ENCODE peak calls at places on chromosomes 11 and 22, in seven cellular contexts. M, K, C, H, U, F and G are unnamed samples.

GRCh38 chr11:65415499-65416340 is 6.9 kb upstream of the NEAT1 start:
- DNase-seq in M (no peak), K (no peak), C (peak), H (peak), U (no peak), F (no peak), G (no peak)

GRCh38 chr11:69906453-69906907 is 87.3 kb upstream of the FGF3 start:
- DNase-seq in M (no peak), K (no peak), C (no peak), H (no peak), U (no peak), F (no peak), G (no peak)

GRCh38 chr22:29479417-29480261 is at the start of gene NEFH:
- DNase-seq in M (no peak), K (no peak), C (no peak), H (no peak), U (no peak), F (no peak), G (peak)

GRCh38 chr22:26852176-26852575 is 194.8 kb downstream of the MIAT start:
- DNase-seq in M (peak), K (peak), C (no peak), H (no peak), U (peak), F (no peak), G (no peak)

GRCh38 chr22:41334951-41335635 is 33.8 kb downstream of the ZC3H7B start:
- DNase-seq in M (no peak), K (no peak), C (no peak), H (no peak), U (no peak), F (no peak), G (no peak)

GRCh38 chr11:111796696-111797095 is 30.5 kb upstream of the PPP2R1B start:
- DNase-seq in M (no peak), K (no peak), C (no peak), H (peak), U (no peak), F (no peak), G (no peak)

GRCh38 chr11:122863704-122864326 is 18.7 kb upstream of the JHY start:
- DNase-seq in M (no peak), K (peak), C (no peak), H (peak), U (peak), F (peak), G (peak)

GRCh38 chr11:44626645-44627044 is 61.2 kb downstream of the CD82 start:
- DNase-seq in M (no peak), K (no peak), C (no peak), H (no peak), U (no peak), F (no peak), G (no peak)

GRCh38 chr11:123481647-123482046 is 51.6 kb downstream of the GRAMD1B start:
- DNase-seq in M (no peak), K (no peak), C (no peak), H (no peak), U (no peak), F (no peak), G (no peak)

GRCh38 chr22:49398646-49399045 is 429.0 kb downstream of the BRD1 start:
- DNase-seq in M (no peak), K (no peak), C (no peak), H (no peak), U (no peak), F (no peak), G (no peak)

GRCh38 chr11:116276051-116277044 is 496.4 kb downstream of the BUD13 start:
- DNase-seq in M (peak), K (peak), C (peak), H (no peak), U (peak), F (peak), G (no peak)

GRCh38 chr11:15742626-15743243 is 613.6 kb downstream of the SOX6 start:
- DNase-seq in M (no peak), K (no peak), C (no peak), H (no peak), U (no peak), F (peak), G (peak)

GRCh38 chr22:19085233-19086043 is 36.8 kb downstream of the DGCR2 start:
- DNase-seq in M (no peak), K (peak), C (no peak), H (peak), U (no peak), F (peak), G (peak)

GRCh38 chr11:132640952-132641351 is 891.3 kb downstream of the OPCML start:
- DNase-seq in M (no peak), K (no peak), C (no peak), H (no peak), U (no peak), F (no peak), G (no peak)

GRCh38 chr11:1639102-1639620 is 9.6 kb downstream of the KRTAP5-5 start:
- DNase-seq in M (no peak), K (no peak), C (no peak), H (no peak), U (no peak), F (no peak), G (peak)

GRCh38 chr11:60913793-60914619 is at the start of gene TMEM109:
- DNase-seq in M (peak), K (peak), C (peak), H (peak), U (peak), F (peak), G (peak)

GRCh38 chr22:42299586-42300285 is 29.3 kb upstream of the TCF20 start:
- DNase-seq in M (no peak), K (no peak), C (peak), H (no peak), U (peak), F (peak), G (no peak)

GRCh38 chr11:22976146-22976545 is 115.9 kb upstream of the CCDC179 start:
- DNase-seq in M (no peak), K (peak), C (no peak), H (peak), U (no peak), F (peak), G (no peak)

GRCh38 chr11:34610324-34611041 is 10.4 kb upstream of the EHF start:
- DNase-seq in M (no peak), K (no peak), C (no peak), H (no peak), U (no peak), F (no peak), G (no peak)

GRCh38 chr22:19290400-19291217 is 910 bp downstream of the CLTCL1 start:
- DNase-seq in M (no peak), K (no peak), C (peak), H (no peak), U (no peak), F (no peak), G (no peak)

GRCh38 chr22:30483169-30483568 is 11.4 kb upstream of the SEC14L3 start:
- DNase-seq in M (no peak), K (no peak), C (no peak), H (no peak), U (no peak), F (peak), G (no peak)

GRCh38 chr11:68002575-68002942 is 1.3 kb downstream of the UNC93B1 start:
- DNase-seq in M (no peak), K (no peak), C (no peak), H (peak), U (no peak), F (no peak), G (no peak)

GRCh38 chr11:9092846-9093778 is 1.7 kb upstream of the SCUBE2 start:
- DNase-seq in M (no peak), K (no peak), C (no peak), H (peak), U (peak), F (peak), G (no peak)

GRCh38 chr11:35216962-35217667 is 78.1 kb downstream of the CD44 start:
- DNase-seq in M (no peak), K (no peak), C (no peak), H (peak), U (no peak), F (no peak), G (no peak)

GRCh38 chr22:31087744-31088215 is 6.7 kb downstream of the SMTN start:
- DNase-seq in M (no peak), K (no peak), C (no peak), H (no peak), U (no peak), F (no peak), G (no peak)

GRCh38 chr11:94132823-94133408 is 4.3 kb downstream of the PANX1 start:
- DNase-seq in M (no peak), K (no peak), C (no peak), H (no peak), U (no peak), F (no peak), G (no peak)

GRCh38 chr11:76185931-76186401 is 20.3 kb downstream of the WNT11 start:
- DNase-seq in M (no peak), K (no peak), C (no peak), H (peak), U (peak), F (peak), G (no peak)

GRCh38 chr11:73570415-73571114 is 27.3 kb downstream of the FAM168A start:
- DNase-seq in M (no peak), K (peak), C (no peak), H (peak), U (peak), F (peak), G (no peak)

GRCh38 chr11:36070215-36070976 is 126.5 kb downstream of the LDLRAD3 start:
- DNase-seq in M (no peak), K (no peak), C (no peak), H (no peak), U (no peak), F (no peak), G (no peak)

GRCh38 chr11:68312117-68312779 is at the start of gene LRP5:
- DNase-seq in M (peak), K (peak), C (no peak), H (peak), U (peak), F (peak), G (peak)

GRCh38 chr11:128783513-128783912 is 83.6 kb downstream of the KCNJ1 start:
- DNase-seq in M (no peak), K (no peak), C (no peak), H (no peak), U (no peak), F (no peak), G (no peak)

GRCh38 chr22:39463277-39463676 is 6.5 kb downstream of the MGAT3 start:
- DNase-seq in M (no peak), K (no peak), C (no peak), H (no peak), U (no peak), F (no peak), G (no peak)